ENCODE peak calls at places on chromosomes 4 and X, in seven cellular contexts. W is aorta, Y is tibial artery, M is endodermal cell, B is heart right ventricle, O is lower lobe of right lung, I is GM23248. N is an unnamed sample. For H3K4me1, the result is how much of the 10 kb centered on the place peaks cover.

GRCh38 chr4:90799895-90800294 is 672.7 kb downstream of the CCSER1 start:
- DNase-seq in W (no peak), Y (no peak), M (no peak), B (no peak), O (no peak), I (no peak), N (no peak)

GRCh38 chr4:103244251-103244650 is 46.1 kb upstream of the CENPE start:
- DNase-seq in W (no peak), Y (no peak), M (no peak), B (no peak), O (no peak), I (peak), N (no peak)

GRCh38 chr4:46274717-46275116 is 115.2 kb downstream of the GABRA2 start:
- DNase-seq in W (no peak), Y (no peak), M (no peak), B (no peak), O (no peak), I (peak), N (no peak)

GRCh38 chr4:41512604-41513003 is 25.4 kb upstream of the LIMCH1 start:
- DNase-seq in W (no peak), Y (no peak), M (no peak), B (no peak), O (no peak), I (no peak), N (no peak)

GRCh38 chrX:69025802-69026301 is 139.4 kb downstream of the PJA1 start:
- DNase-seq in W (no peak), Y (no peak), M (peak), B (no peak), O (no peak), I (peak), N (no peak)

GRCh38 chr4:38983756-38984647 is 48.2 kb downstream of the TMEM156 start:
- DNase-seq in W (no peak), Y (no peak), M (no peak), B (no peak), O (no peak), I (peak), N (no peak)

GRCh38 chr4:5215321-5215720 is 164.0 kb downstream of the STK32B start:
- DNase-seq in W (no peak), Y (no peak), M (no peak), B (no peak), O (no peak), I (no peak), N (no peak)

GRCh38 chrX:109830704-109831206 is 97.7 kb upstream of the ACSL4 start:
- DNase-seq in W (no peak), Y (no peak), M (no peak), B (no peak), O (no peak), I (peak), N (no peak)

GRCh38 chr4:125140966-125141495 is 173.7 kb upstream of the FAT4 start:
- DNase-seq in W (no peak), Y (no peak), M (no peak), B (no peak), O (no peak), I (peak), N (no peak)

GRCh38 chr4:53476232-53477037 is 99.0 kb downstream of the FIP1L1 start:
- DNase-seq in W (peak), Y (peak), M (peak), B (no peak), O (no peak), I (peak), N (no peak)

GRCh38 chr4:26362745-26363439 is 42.1 kb downstream of the RBPJ start:
- DNase-seq in W (no peak), Y (no peak), M (no peak), B (no peak), O (no peak), I (peak), N (no peak)

GRCh38 chr4:7340553-7341433 is 93.9 kb downstream of the PSAPL1 start:
- DNase-seq in W (peak), Y (no peak), M (no peak), B (no peak), O (no peak), I (no peak), N (no peak)

DNA sequence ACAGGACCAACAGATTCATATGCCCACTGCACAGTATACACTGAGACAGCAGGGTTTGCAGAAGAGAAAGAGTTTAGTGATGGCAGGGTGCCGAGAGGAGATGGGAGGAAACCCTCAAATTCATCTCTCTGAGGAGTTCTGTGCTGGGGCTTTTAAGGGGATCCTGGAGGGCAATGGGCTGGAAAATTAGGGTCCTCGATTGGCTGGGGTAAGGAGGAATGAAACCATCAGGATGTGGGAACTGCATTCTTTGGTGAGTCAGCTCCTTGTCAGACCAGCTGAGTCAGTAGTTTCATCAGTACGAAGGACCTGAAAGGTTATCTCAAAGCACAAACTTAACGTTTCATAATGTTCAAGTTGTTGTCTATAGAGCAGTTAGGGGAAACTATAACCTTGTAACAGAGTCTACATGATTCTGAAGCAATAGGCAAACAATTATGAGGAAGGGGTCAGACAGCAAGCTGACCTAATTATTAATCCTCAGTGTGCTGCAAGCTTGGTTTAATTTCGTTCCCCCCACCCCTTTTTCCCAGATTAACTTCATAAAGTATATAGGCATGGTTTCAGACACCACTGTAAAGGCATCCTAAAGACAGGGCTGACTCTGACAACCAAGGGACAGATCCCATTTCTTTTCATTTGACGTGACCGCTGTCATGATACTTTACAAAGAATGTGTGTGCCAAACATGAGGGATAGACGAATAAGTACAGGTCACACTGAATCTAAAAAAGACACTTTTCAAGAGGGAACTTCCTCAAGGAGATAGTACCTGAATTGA is 1.5 kb upstream of the MSMO1 start:
- DNase-seq in W (no peak), Y (no peak), M (peak), B (no peak), O (no peak), I (peak), N (no peak)
- H3K27ac ChIP-seq in W (no peak), Y (peak), M (no peak), B (peak), O (peak), I (peak), N (no peak)

GRCh38 chr4:15779789-15780188 is 1.7 kb downstream of the CD38 start:
- DNase-seq in W (no peak), Y (no peak), M (no peak), B (no peak), O (no peak), I (peak), N (no peak)

GRCh38 chr4:15778191-15778741 is at the start of gene CD38:
- DNase-seq in W (peak), Y (peak), M (peak), B (peak), O (peak), I (peak), N (peak)

GRCh38 chr4:15777697-15778096 is 431 bp upstream of the CD38 start:
- DNase-seq in W (no peak), Y (no peak), M (no peak), B (no peak), O (no peak), I (no peak), N (no peak)

GRCh38 chr4:15779336-15779735 is 1.2 kb downstream of the CD38 start:
- DNase-seq in W (peak), Y (peak), M (peak), B (peak), O (peak), I (peak), N (peak)

DNA sequence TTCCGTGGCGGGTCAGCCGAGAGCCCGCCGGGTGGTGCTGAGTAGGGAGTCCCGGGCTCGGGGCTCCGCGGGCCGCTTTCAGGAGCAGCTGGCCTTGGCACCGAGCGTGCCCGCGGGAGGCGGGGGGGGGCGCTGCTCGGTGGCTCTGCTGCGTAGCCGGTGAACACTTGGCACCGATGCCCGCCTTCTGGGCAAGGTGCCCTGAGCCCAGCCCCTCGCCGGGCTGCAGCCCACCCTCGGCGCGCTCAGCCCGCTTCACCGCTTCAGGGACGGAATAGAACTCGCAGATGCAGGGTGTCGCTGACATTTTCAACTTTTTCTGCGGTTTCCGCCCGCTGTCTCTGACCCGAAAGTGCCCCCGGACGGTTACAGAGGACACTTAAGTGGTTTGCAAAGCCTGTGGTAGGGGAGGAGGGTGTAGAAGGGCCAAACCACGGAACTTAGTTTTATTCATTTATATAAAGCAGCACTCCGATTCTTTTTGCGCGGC is 659 bp downstream of the CD38 start:
- DNase-seq in W (peak), Y (peak), M (no peak), B (peak), O (peak), I (peak), N (peak)
- H3K4me1 ChIP-seq in W (under half), Y (under half), M (under half), B (under half), O (under half), I (under half), N (under half)

DNA sequence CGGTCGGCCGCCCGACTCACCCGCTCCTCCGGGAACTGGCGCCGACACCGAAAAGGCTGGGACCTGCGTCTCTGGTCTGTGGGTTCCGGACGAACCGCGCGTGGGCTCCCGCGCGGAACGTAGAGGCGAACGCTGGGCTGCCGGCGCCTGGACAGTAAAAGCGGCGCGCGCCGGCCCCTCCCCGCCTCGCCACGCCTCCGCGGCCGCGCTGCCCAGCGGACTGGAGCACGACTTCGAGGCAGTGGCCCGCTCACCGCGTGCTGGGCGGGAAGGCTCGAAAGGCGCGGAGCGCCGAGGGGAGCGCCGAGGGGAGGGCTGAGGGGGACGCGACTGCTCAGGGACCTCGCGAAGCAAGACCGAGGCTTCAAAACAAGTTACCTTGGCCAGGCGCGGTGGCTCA is at the start of gene TAF7L:
- DNase-seq in W (no peak), Y (no peak), M (no peak), B (no peak), O (no peak), I (peak), N (peak)
- H3K4me3 ChIP-seq in W (peak), Y (no peak), M (no peak), B (no peak), O (peak), I (peak), N (peak)

GRCh38 chrX:11481035-11481434 is 184.7 kb downstream of the ARHGAP6 start:
- DNase-seq in W (no peak), Y (no peak), M (no peak), B (no peak), O (no peak), I (no peak), N (no peak)
- H3K27ac ChIP-seq in W (no peak), Y (no peak), M (no peak), B (no peak), O (no peak), I (no peak), N (no peak)

DNA sequence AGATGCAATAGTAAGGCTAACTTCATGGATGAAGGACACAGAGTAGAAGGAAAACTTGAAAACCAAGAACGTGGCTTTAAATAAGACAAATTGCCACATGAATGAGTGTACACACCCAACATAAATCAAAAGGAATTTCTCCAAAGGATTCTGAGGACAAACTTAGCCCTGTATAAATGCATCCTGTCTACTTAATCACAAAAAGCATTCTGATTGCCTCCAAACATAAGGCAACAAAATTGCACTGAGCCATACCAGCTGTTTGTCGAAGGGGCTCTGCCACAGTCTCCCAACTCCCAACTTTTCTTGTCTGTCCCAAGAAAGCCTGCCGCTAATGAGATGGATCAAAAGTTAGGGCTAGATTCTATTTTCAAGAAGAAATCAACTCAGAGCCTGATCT is 194.3 kb downstream of the SOWAHB start:
- DNase-seq in W (no peak), Y (no peak), M (no peak), B (no peak), O (no peak), I (peak), N (no peak)
- H3K4me1 ChIP-seq in W (under half), Y (half or more), M (under half), B (under half), O (under half), I (under half), N (under half)

GRCh38 chrX:15335135-15336022 is at the start of gene PIGA:
- DNase-seq in W (peak), Y (peak), M (peak), B (peak), O (peak), I (peak), N (peak)
- H3K4me3 ChIP-seq in W (peak), Y (peak), M (peak), B (peak), O (peak), I (peak), N (peak)

GRCh38 chr4:140668111-140668510 is 88.1 kb downstream of the TBC1D9 start:
- DNase-seq in W (no peak), Y (no peak), M (no peak), B (no peak), O (no peak), I (no peak), N (no peak)

GRCh38 chr4:140675599-140676231 is 80.5 kb downstream of the TBC1D9 start:
- DNase-seq in W (no peak), Y (no peak), M (no peak), B (no peak), O (no peak), I (peak), N (no peak)

GRCh38 chr4:140672366-140672765 is 83.8 kb downstream of the TBC1D9 start:
- DNase-seq in W (no peak), Y (no peak), M (no peak), B (no peak), O (no peak), I (no peak), N (no peak)

GRCh38 chr4:140673729-140674128 is 82.5 kb downstream of the TBC1D9 start:
- DNase-seq in W (no peak), Y (no peak), M (no peak), B (no peak), O (no peak), I (no peak), N (no peak)
- H3K27ac ChIP-seq in W (no peak), Y (no peak), M (no peak), B (no peak), O (no peak), I (no peak), N (no peak)

DNA sequence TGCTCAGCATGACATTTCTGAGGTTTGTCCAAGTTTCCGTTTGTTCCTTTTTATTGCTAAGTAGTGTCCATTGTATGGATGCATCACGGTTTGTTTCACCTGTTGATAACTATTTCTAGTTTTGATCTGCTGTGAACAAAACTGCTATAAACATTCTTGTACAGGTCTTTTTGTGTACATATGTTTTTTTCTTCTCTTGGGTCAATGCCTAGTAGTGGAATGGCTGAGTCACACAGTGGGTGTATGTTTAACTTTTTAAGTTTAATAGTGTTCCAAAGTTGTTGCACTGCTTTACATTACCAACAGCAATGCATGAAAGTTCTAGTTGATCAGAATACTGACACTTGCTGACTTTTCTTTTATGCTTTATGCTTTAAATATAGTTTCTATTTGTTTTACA is 76.7 kb downstream of the MAOB start:
- DNase-seq in W (no peak), Y (no peak), M (no peak), B (no peak), O (no peak), I (peak), N (no peak)
- H3K4me1 ChIP-seq in W (under half), Y (under half), M (under half), B (under half), O (under half), I (under half), N (under half)

GRCh38 chrX:38224160-38224559 is 3.5 kb upstream of the SRPX start:
- DNase-seq in W (no peak), Y (no peak), M (no peak), B (no peak), O (no peak), I (no peak), N (no peak)

GRCh38 chrX:38220936-38221386 is 290 bp upstream of the SRPX start:
- DNase-seq in W (no peak), Y (no peak), M (no peak), B (peak), O (no peak), I (peak), N (peak)

GRCh38 chrX:38216642-38217041 is 4.0 kb downstream of the SRPX start:
- DNase-seq in W (no peak), Y (no peak), M (no peak), B (no peak), O (no peak), I (no peak), N (no peak)

GRCh38 chrX:38221391-38221929 is 789 bp upstream of the SRPX start:
- DNase-seq in W (no peak), Y (no peak), M (no peak), B (no peak), O (no peak), I (peak), N (peak)

DNA sequence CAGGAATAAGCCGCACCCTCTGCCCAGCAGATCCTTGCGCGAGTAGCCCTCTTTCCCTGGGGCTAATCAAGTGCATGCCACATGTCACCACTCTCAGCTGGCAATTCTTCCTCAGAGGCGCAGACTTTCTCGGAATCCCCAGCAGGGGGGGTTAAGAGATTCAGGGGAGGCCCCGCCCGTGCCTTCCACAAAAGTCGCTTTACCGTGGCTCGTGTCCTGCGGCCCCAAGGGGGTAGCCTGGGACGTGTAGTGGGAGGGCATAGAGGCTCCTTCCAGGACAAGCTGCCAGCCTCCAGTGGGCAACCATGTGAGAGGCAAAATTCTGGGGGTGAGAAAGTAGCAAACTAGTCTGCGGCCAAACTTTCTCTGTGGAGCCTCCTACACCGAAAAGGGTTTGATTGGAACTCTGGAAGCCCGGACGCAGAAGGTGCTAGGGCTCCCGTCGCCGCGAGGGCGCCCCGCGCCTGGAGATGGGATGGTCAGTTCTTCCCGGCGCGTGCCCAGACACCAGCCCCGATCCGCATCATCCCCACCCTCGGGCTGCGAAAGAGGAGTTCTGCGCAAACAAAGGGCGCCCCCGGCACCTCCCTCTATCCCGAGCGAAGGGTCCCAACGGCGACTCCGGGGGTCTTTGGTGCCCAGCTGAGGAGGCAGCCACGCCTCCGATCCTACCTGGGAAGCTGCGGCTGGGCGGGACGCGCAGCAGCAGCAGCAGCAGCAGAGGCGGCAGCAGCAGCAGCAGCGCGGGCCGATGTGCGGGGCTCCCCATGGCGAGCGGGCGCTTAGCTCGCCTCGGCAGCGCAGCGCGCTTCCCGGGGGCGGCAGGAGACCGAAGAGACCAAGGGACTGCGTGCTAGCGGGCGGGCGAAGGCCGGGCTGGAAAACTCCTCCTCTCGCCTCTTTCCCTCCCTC is at the start of gene SRPX:
- DNase-seq in W (peak), Y (peak), M (peak), B (peak), O (peak), I (peak), N (peak)
- H3K4me3 ChIP-seq in W (peak), Y (peak), M (peak), B (peak), O (peak), I (peak), N (peak)

DNA sequence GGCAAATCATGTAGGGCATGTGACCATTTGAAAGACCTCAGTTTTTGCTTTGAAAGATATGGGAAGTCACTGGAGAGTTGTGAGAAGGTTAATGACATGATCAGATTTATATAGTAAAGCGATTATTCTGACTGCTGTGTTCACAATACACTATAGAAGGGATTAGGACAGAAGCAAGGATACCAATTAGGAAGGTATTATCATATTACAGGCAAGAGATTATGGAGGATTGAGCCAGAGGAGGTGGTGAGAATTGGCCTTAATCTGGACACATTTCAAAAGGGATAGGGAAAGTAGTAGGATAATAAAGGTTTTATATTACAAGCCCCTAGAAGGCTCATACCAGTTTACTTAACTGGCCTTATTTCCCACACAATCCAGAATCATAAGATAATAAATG is 124.9 kb upstream of the POF1B start:
- DNase-seq in W (no peak), Y (no peak), M (no peak), B (no peak), O (no peak), I (no peak), N (no peak)
- H3K27ac ChIP-seq in W (no peak), Y (no peak), M (no peak), B (no peak), O (no peak), I (no peak), N (no peak)

N was measured in right cardiac atrium.